ENCODE peak calls at places on chromosomes 12 and 14, in four cellular contexts. Y is aorta, O is HFF-Myc, M is NCI-H2107. H is an unnamed sample.

GRCh38 chr14:29637406-29637805 is 290.2 kb downstream of the PRKD1 start:
- DNase-seq in O (no peak), M (peak; percentile 71), Y (peak; percentile 59), H (peak; percentile 73)

GRCh38 chr12:82474798-82475184 is 116.5 kb downstream of the METTL25 start:
- DNase-seq in M (no peak), O (no peak), Y (no peak), H (no peak)

GRCh38 chr14:89027097-89027740 is 202.8 kb downstream of the TTC8 start:
- DNase-seq in O (no peak), Y (peak; percentile 61), M (peak; percentile 10), H (peak; percentile 21)

GRCh38 chr12:60042835-60043234 is 447.0 kb downstream of the SLC16A7 start:
- DNase-seq in Y (no peak), O (no peak), M (no peak), H (no peak)

GRCh38 chr12:11622774-11623375 is 26.6 kb upstream of the ETV6 start:
- DNase-seq in O (no peak), Y (no peak), M (no peak), H (no peak)

GRCh38 chr12:115146453-115146852 is 462.5 kb upstream of the TBX3 start:
- DNase-seq in O (no peak), Y (no peak), M (no peak), H (no peak)

GRCh38 chr12:18224745-18225144 is 36.6 kb upstream of the PIK3C2G start:
- DNase-seq in M (no peak), O (no peak), Y (no peak), H (peak; percentile 7)

GRCh38 chr12:107474639-107475539 is 210.7 kb upstream of the PWP1 start:
- DNase-seq in O (no peak), Y (no peak), M (no peak), H (no peak)

GRCh38 chr14:80278293-80279037 is 67.2 kb upstream of the DIO2 start:
- DNase-seq in M (no peak), Y (peak; percentile 58), O (no peak), H (no peak)

GRCh38 chr14:75615200-75615599 is 36.8 kb downstream of the FLVCR2 start:
- DNase-seq in M (no peak), O (no peak), Y (peak; percentile 62), H (no peak)

GRCh38 chr14:90693413-90693812 is 122.8 kb downstream of the TTC7B start:
- DNase-seq in Y (no peak), M (peak; percentile 95), O (no peak), H (peak; percentile 25)

GRCh38 chr14:57574617-57575288 is 81.1 kb upstream of the CCDC198 start:
- DNase-seq in O (no peak), M (no peak), Y (no peak), H (no peak)

GRCh38 chr12:65823481-65824313 is 586 bp upstream of the HMGA2 start:
- DNase-seq in M (no peak), Y (peak; percentile 54), O (peak; percentile 62), H (no peak)

GRCh38 chr12:68794653-68795253 is 13.2 kb upstream of the MDM2 start:
- DNase-seq in O (no peak), M (no peak), Y (no peak), H (no peak)

GRCh38 chr12:19967486-19967885 is 400.9 kb upstream of the PDE3A start:
- DNase-seq in Y (no peak), M (no peak), O (peak; percentile 36), H (peak; percentile 7)

GRCh38 chr12:116266220-116266619 is 11.3 kb downstream of the MED13L start:
- DNase-seq in M (no peak), O (no peak), Y (no peak), H (no peak)

GRCh38 chr12:23259558-23259957 is 634.6 kb downstream of the ETNK1 start:
- DNase-seq in Y (no peak), M (no peak), O (no peak), H (no peak)

GRCh38 chr14:105059035-105059916 is 6.0 kb downstream of the GPR132 start:
- DNase-seq in Y (no peak), O (no peak), M (no peak), H (no peak)

GRCh38 chr14:57578427-57579220 is 85.0 kb upstream of the CCDC198 start:
- DNase-seq in Y (no peak), O (no peak), M (no peak), H (no peak)

GRCh38 chr12:1054103-1054838 is 63.2 kb downstream of the ERC1 start:
- DNase-seq in M (no peak), Y (no peak), O (no peak), H (no peak)

GRCh38 chr14:23078692-23079116 is 16.2 kb downstream of the ACIN1 start:
- DNase-seq in M (no peak), O (no peak), Y (peak; percentile 88), H (no peak)

GRCh38 chr12:53726342-53726741 is 910 bp downstream of the CALCOCO1 start:
- DNase-seq in M (no peak), O (no peak), Y (no peak), H (no peak)

GRCh38 chr14:101132051-101132541 is 228.6 kb upstream of the RTL1 start:
- DNase-seq in O (no peak), M (no peak), Y (no peak), H (no peak)

GRCh38 chr12:69998922-69999321 is 173.9 kb downstream of the MYRFL start:
- DNase-seq in O (no peak), Y (no peak), M (no peak), H (no peak)

GRCh38 chr12:39892146-39892545 is 213.7 kb downstream of the SLC2A13 start:
- DNase-seq in Y (no peak), M (no peak), O (no peak), H (no peak)

GRCh38 chr14:35855886-35856481 is 29.8 kb downstream of the BRMS1L start:
- DNase-seq in O (no peak), M (no peak), Y (no peak), H (no peak)

H was measured in NCI-H1092.